ENCODE peak calls at places on chromosomes 2 and 18, in seven cellular contexts. Y is HCT116, T is HepG2, V is SK-N-SH, M is GM12878, W is K562, B is H1. L is an unnamed sample.

GRCh38 chr2:238446371-238446770 is 19.6 kb downstream of the ASB1 start:
- DNase-seq in Y (no peak), T (no peak), V (no peak), M (no peak), W (no peak), B (no peak), L (no peak)

GRCh38 chr2:74741076-74741460 is 87.0 kb downstream of the SEMA4F start:
- DNase-seq in Y (no peak), T (no peak), V (no peak), M (no peak), W (no peak), B (peak; percentile 5), L (no peak)

GRCh38 chr2:194883711-194884110 is 773.3 kb upstream of the SLC39A10 start:
- DNase-seq in Y (no peak), T (no peak), V (no peak), M (no peak), W (no peak), B (no peak), L (no peak)

GRCh38 chr2:130377491-130377890 is 21.6 kb downstream of the PTPN18 start:
- DNase-seq in Y (no peak), T (no peak), V (no peak), M (no peak), W (no peak), B (no peak), L (no peak)

GRCh38 chr2:120760446-120761135 is 24.9 kb downstream of the GLI2 start:
- DNase-seq in Y (no peak), T (no peak), V (no peak), M (no peak), W (no peak), B (no peak), L (no peak)

GRCh38 chr2:85173909-85174308 is 40.7 kb downstream of the TCF7L1 start:
- DNase-seq in Y (no peak), T (no peak), V (no peak), M (no peak), W (no peak), B (no peak), L (no peak)

GRCh38 chr2:158501301-158501700 is 44.5 kb downstream of the PKP4 start:
- DNase-seq in Y (no peak), T (no peak), V (no peak), M (no peak), W (no peak), B (no peak), L (no peak)

GRCh38 chr18:32389868-32390267 is 80.8 kb downstream of the GAREM1 start:
- DNase-seq in Y (no peak), T (no peak), V (no peak), M (no peak), W (no peak), B (no peak), L (no peak)

GRCh38 chr2:36663851-36664715 is 32.4 kb upstream of the VIT start:
- DNase-seq in Y (peak; percentile 64), T (peak; percentile 81), V (peak; percentile 66), M (no peak), W (peak; percentile 68), B (no peak), L (peak; percentile 59)

GRCh38 chr18:596288-596881 is 403 bp upstream of the CLUL1 start:
- DNase-seq in Y (peak; percentile 47), T (peak; percentile 43), V (peak; percentile 67), M (no peak), W (peak; percentile 85), B (peak; percentile 68), L (peak; percentile 60)

GRCh38 chr2:11649093-11649492 is 20.9 kb downstream of the NTSR2 start:
- DNase-seq in Y (no peak), T (no peak), V (no peak), M (no peak), W (no peak), B (no peak), L (no peak)

GRCh38 chr2:113370478-113371091 is 66.9 kb upstream of the ZNG1B start:
- DNase-seq in Y (peak; percentile 65), T (peak; percentile 80), V (peak; percentile 58), M (peak; percentile 23), W (peak; percentile 73), B (peak; percentile 9), L (peak; percentile 60)

DNA sequence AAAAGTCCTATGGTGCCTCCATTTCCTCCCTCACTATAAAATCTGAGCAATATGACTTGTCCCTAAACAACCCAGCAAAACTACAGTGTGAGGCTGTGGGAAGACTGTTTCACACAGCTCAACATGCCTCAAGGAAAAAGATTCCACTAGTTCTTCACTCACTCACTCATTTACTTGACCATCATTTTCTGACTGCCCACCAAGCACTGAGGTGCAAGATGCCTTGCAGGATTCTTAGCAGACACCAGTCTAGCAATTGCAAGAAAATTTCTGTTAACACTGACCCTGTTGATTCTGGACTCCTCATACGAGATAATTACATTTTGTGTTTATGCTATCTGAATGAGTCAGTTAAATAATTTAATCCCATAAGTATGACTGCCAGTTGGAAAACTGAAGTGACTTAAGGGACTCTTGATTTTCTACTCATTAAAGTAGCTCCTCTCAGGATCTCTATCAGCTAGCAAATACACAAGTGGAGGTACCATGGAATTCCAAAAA is 51.9 kb upstream of the PCBP1 start:
- DNase-seq in Y (no peak), T (no peak), V (no peak), M (no peak), W (no peak), B (no peak), L (no peak)
- TF ChIP-seq YY1 in Y (no peak), T (no peak), V (no peak), M (no peak), W (no peak), B (no peak), L (no peak)

GRCh38 chr2:128313076-128313836 is 5.4 kb downstream of the HS6ST1 start:
- DNase-seq in Y (peak; percentile 18), T (no peak), V (peak; percentile 74), M (no peak), W (no peak), B (no peak), L (no peak)
- H3K4me1 ChIP-seq in Y (peaks cover 15% of the 10 kb centered on the region), T (peaks cover 87% of the 10 kb centered on the region), V (no peaks in the 10 kb centered on the region), M (peaks cover 15% of the 10 kb centered on the region), W (peaks cover 42% of the 10 kb centered on the region), B (peaks cover 22% of the 10 kb centered on the region), L (peaks cover 55% of the 10 kb centered on the region)

DNA sequence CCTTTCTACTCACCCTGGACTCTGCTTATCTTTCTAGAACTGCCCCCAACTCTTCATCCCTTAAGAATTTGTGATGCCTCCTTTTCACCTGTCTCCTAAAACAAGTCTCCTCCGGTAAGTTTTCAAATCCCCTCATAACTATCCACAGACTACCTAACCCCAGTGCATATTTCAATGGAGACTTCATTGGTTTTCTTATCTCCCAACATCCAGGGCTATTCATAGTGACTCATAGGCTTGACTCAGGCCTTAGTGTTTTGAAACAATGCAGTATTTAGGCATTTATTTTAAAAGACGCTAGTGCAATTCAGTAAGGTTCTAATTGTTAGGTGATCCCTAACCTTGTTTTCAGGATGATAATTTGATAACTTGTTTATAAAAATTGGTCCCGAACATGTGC is 399.2 kb downstream of the CPS1 start:
- DNase-seq in Y (peak; percentile 15), T (peak; percentile 63), V (no peak), M (no peak), W (no peak), B (no peak), L (no peak)
- H3K4me3 ChIP-seq in Y (no peak overlapping the region), T (no peak overlapping the region), V (no peak overlapping the region), M (no peak overlapping the region), W (no peak overlapping the region), B (no peak overlapping the region), L (no peak overlapping the region)

DNA sequence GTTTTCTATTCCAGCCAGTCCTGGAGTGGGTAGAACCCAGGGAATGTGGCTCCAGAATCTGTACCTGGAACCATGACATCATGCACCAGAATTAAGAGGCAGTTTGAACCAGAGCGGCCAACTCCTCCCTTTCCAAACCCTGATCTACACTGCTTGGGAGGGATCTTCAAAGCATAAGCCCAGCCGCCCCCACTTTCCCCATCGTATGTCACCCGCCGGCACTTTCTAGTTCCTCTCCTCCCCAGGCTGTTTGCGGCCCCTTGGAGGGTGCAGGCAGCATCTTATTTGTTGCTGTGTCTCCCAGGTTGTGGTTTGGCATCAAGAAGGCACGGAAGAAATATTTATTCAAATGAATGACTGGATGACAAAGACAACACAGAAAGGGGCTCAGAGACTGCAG is 306.0 kb downstream of the EIPR1 start:
- DNase-seq in Y (no peak), T (no peak), V (no peak), M (no peak), W (no peak), B (no peak), L (no peak)
- TF ChIP-seq YY1 in Y (no peak), T (no peak), V (no peak), M (no peak), W (no peak), B (no peak), L (no peak)

GRCh38 chr2:174336403-174337336 is 1.9 kb downstream of the SP9 start:
- DNase-seq in Y (peak; percentile 48), T (peak; percentile 38), V (peak; percentile 79), M (no peak), W (peak; percentile 69), B (no peak), L (no peak)
- H3K4me1 ChIP-seq in Y (peaks cover 2% of the 10 kb centered on the region), T (peaks cover 58% of the 10 kb centered on the region), V (no peaks in the 10 kb centered on the region), M (peaks cover 15% of the 10 kb centered on the region), W (peaks cover 42% of the 10 kb centered on the region), B (peaks cover 36% of the 10 kb centered on the region), L (peaks cover 22% of the 10 kb centered on the region)

DNA sequence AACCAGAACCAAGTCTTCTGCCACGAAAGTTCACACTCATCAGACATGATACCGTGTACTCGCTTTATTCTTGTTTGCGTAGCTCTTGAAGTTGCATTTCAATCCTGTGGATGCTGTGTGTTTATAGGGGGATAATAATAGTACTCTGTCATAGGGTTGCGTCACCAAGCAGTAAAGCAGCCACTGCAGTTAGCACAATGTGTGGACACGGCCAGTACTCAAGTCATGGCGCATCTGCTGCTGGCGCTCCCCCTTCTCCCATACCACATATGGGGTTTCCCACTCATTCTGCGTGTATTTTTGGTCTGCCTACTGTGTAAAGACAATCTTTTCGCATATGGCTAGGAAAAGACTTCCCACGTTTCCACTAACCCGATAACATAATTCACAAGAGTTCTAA is 2.1 kb upstream of the ZBTB14 start:
- DNase-seq in Y (no peak), T (peak; percentile 36), V (no peak), M (no peak), W (no peak), B (no peak), L (no peak)
- H3K4me3 ChIP-seq in Y (no peak overlapping the region), T (peak overlapping the region; percentile 56), V (no peak overlapping the region), M (no peak overlapping the region), W (no peak overlapping the region), B (no peak overlapping the region), L (no peak overlapping the region)

DNA sequence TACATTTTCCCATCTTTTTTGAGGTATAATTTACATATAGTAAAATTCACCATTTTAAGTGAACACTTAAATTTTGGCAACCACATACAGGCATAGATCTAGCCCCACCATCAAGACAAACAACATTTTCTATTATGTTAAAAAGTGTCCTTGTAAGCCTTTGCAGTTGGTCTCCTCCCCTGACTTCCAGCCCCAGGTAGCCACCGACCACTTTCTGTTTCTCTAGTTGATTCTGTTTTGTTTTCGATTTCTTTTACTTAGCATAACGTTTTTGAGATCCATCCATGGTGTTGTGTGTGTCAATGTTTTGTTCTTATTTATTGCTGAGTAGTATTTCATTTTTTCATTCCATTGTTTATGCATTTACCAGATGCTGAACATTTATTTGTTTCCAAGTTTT is 135.5 kb upstream of the FOSL2 start:
- DNase-seq in Y (no peak), T (no peak), V (no peak), M (no peak), W (no peak), B (no peak), L (no peak)
- TF ChIP-seq YY1 in Y (no peak), T (no peak), V (no peak), M (no peak), W (no peak), B (no peak), L (no peak)

L was measured in NT2/D1.